ENCODE peak calls at places on chromosomes 5 and 9, in eight cellular contexts. One of them, this sample, is unnamed.

GRCh38 chr5:170297589-170298462 is at the start of gene LCP2:
- DNase-seq in kidney glomerular epithelial cell: no peak
- DNase-seq in NCI-H1417 treated with DMSO at 0.1 percent for 48 hours: no peak
- DNase-seq in H54: no peak
- DNase-seq in effector memory CD8-positive, alpha-beta T cell: no peak
- DNase-seq in stimulated activated naive CD4-positive, alpha-beta T cell: peak; percentile 23
- DNase-seq in hepatic stellate cell: no peak
- DNase-seq in head of caudate nucleus: no peak
- DNase-seq in this sample: no peak

GRCh38 chr5:154476343-154477213 is 1.4 kb downstream of the HAND1 start:
- DNase-seq in H54: no peak
- DNase-seq in kidney glomerular epithelial cell: no peak
- DNase-seq in hepatic stellate cell: no peak
- DNase-seq in effector memory CD8-positive, alpha-beta T cell: no peak
- DNase-seq in NCI-H1417 treated with DMSO at 0.1 percent for 48 hours: no peak
- DNase-seq in head of caudate nucleus: no peak
- DNase-seq in stimulated activated naive CD4-positive, alpha-beta T cell: no peak
- DNase-seq in this sample: no peak

GRCh38 chr9:134644715-134645606 is 3.4 kb downstream of the COL5A1 start:
- DNase-seq in kidney glomerular epithelial cell: peak; percentile 13
- DNase-seq in effector memory CD8-positive, alpha-beta T cell: no peak
- DNase-seq in H54: peak; percentile 93
- DNase-seq in head of caudate nucleus: no peak
- DNase-seq in hepatic stellate cell: peak; percentile 97
- DNase-seq in stimulated activated naive CD4-positive, alpha-beta T cell: no peak
- DNase-seq in NCI-H1417 treated with DMSO at 0.1 percent for 48 hours: no peak
- DNase-seq in this sample: peak; percentile 92

GRCh38 chr9:133671371-133671770 is 35.2 kb downstream of the DBH start:
- DNase-seq in head of caudate nucleus: no peak
- DNase-seq in NCI-H1417 treated with DMSO at 0.1 percent for 48 hours: no peak
- DNase-seq in stimulated activated naive CD4-positive, alpha-beta T cell: no peak
- DNase-seq in kidney glomerular epithelial cell: no peak
- DNase-seq in effector memory CD8-positive, alpha-beta T cell: no peak
- DNase-seq in hepatic stellate cell: no peak
- DNase-seq in H54: no peak
- DNase-seq in this sample: no peak

GRCh38 chr9:114174876-114175771 is 19.8 kb downstream of the COL27A1 start:
- DNase-seq in stimulated activated naive CD4-positive, alpha-beta T cell: no peak
- DNase-seq in kidney glomerular epithelial cell: no peak
- DNase-seq in hepatic stellate cell: no peak
- DNase-seq in H54: no peak
- DNase-seq in head of caudate nucleus: peak; percentile 59
- DNase-seq in NCI-H1417 treated with DMSO at 0.1 percent for 48 hours: no peak
- DNase-seq in effector memory CD8-positive, alpha-beta T cell: no peak
- DNase-seq in this sample: peak; percentile 70

GRCh38 chr9:79408200-79408599 is 163.6 kb upstream of the TLE4 start:
- DNase-seq in stimulated activated naive CD4-positive, alpha-beta T cell: no peak
- DNase-seq in H54: no peak
- DNase-seq in NCI-H1417 treated with DMSO at 0.1 percent for 48 hours: no peak
- DNase-seq in head of caudate nucleus: no peak
- DNase-seq in hepatic stellate cell: no peak
- DNase-seq in kidney glomerular epithelial cell: no peak
- DNase-seq in effector memory CD8-positive, alpha-beta T cell: no peak
- DNase-seq in this sample: peak; percentile 1

GRCh38 chr5:115419794-115420585 is 123.5 kb upstream of the CCDC112 start:
- DNase-seq in H54: peak; percentile 51
- DNase-seq in effector memory CD8-positive, alpha-beta T cell: no peak
- DNase-seq in NCI-H1417 treated with DMSO at 0.1 percent for 48 hours: no peak
- DNase-seq in head of caudate nucleus: no peak
- DNase-seq in kidney glomerular epithelial cell: peak; percentile 90
- DNase-seq in hepatic stellate cell: peak; percentile 64
- DNase-seq in stimulated activated naive CD4-positive, alpha-beta T cell: no peak
- DNase-seq in this sample: peak; percentile 46

GRCh38 chr5:1262381-1262780 is 32.5 kb downstream of the TERT start:
- DNase-seq in head of caudate nucleus: no peak
- DNase-seq in NCI-H1417 treated with DMSO at 0.1 percent for 48 hours: no peak
- DNase-seq in stimulated activated naive CD4-positive, alpha-beta T cell: no peak
- DNase-seq in effector memory CD8-positive, alpha-beta T cell: no peak
- DNase-seq in H54: no peak
- DNase-seq in kidney glomerular epithelial cell: no peak
- DNase-seq in hepatic stellate cell: no peak
- DNase-seq in this sample: no peak

GRCh38 chr5:158074992-158075769 is 216.2 kb upstream of the CLINT1 start:
- DNase-seq in NCI-H1417 treated with DMSO at 0.1 percent for 48 hours: peak; percentile 10
- DNase-seq in effector memory CD8-positive, alpha-beta T cell: peak; percentile 29
- DNase-seq in head of caudate nucleus: peak; percentile 57
- DNase-seq in stimulated activated naive CD4-positive, alpha-beta T cell: peak; percentile 9
- DNase-seq in H54: peak; percentile 23
- DNase-seq in hepatic stellate cell: peak; percentile 55
- DNase-seq in kidney glomerular epithelial cell: peak; percentile 66
- DNase-seq in this sample: peak; percentile 74

GRCh38 chr5:167837127-167837526 is 454.3 kb upstream of the WWC1 start:
- DNase-seq in kidney glomerular epithelial cell: no peak
- DNase-seq in head of caudate nucleus: no peak
- DNase-seq in stimulated activated naive CD4-positive, alpha-beta T cell: no peak
- DNase-seq in effector memory CD8-positive, alpha-beta T cell: no peak
- DNase-seq in hepatic stellate cell: no peak
- DNase-seq in H54: no peak
- DNase-seq in NCI-H1417 treated with DMSO at 0.1 percent for 48 hours: no peak
- DNase-seq in this sample: no peak

GRCh38 chr5:158802941-158803341 is 296.8 kb downstream of the EBF1 start:
- DNase-seq in H54: no peak
- DNase-seq in NCI-H1417 treated with DMSO at 0.1 percent for 48 hours: no peak
- DNase-seq in hepatic stellate cell: peak; percentile 1
- DNase-seq in kidney glomerular epithelial cell: no peak
- DNase-seq in stimulated activated naive CD4-positive, alpha-beta T cell: no peak
- DNase-seq in effector memory CD8-positive, alpha-beta T cell: no peak
- DNase-seq in head of caudate nucleus: no peak
- DNase-seq in this sample: no peak

GRCh38 chr5:173201636-173202265 is 33.3 kb downstream of the NKX2-5 start:
- DNase-seq in NCI-H1417 treated with DMSO at 0.1 percent for 48 hours: no peak
- DNase-seq in H54: peak; percentile 91
- DNase-seq in effector memory CD8-positive, alpha-beta T cell: no peak
- DNase-seq in head of caudate nucleus: no peak
- DNase-seq in stimulated activated naive CD4-positive, alpha-beta T cell: no peak
- DNase-seq in hepatic stellate cell: peak; percentile 82
- DNase-seq in kidney glomerular epithelial cell: peak; percentile 73
- DNase-seq in this sample: peak; percentile 49

GRCh38 chr9:113650207-113651131 is 186.9 kb downstream of the RGS3 start:
- DNase-seq in H54: peak; percentile 74
- DNase-seq in stimulated activated naive CD4-positive, alpha-beta T cell: no peak
- DNase-seq in kidney glomerular epithelial cell: peak; percentile 93
- DNase-seq in head of caudate nucleus: no peak
- DNase-seq in effector memory CD8-positive, alpha-beta T cell: no peak
- DNase-seq in hepatic stellate cell: peak; percentile 66
- DNase-seq in NCI-H1417 treated with DMSO at 0.1 percent for 48 hours: no peak
- DNase-seq in this sample: peak; percentile 14

GRCh38 chr9:136837146-136837855 is 5.0 kb upstream of the AJM1 start:
- DNase-seq in kidney glomerular epithelial cell: no peak
- DNase-seq in NCI-H1417 treated with DMSO at 0.1 percent for 48 hours: no peak
- DNase-seq in stimulated activated naive CD4-positive, alpha-beta T cell: no peak
- DNase-seq in effector memory CD8-positive, alpha-beta T cell: no peak
- DNase-seq in H54: no peak
- DNase-seq in head of caudate nucleus: no peak
- DNase-seq in hepatic stellate cell: no peak
- DNase-seq in this sample: no peak

GRCh38 chr9:16268037-16269010 is 602.1 kb downstream of the BNC2 start:
- DNase-seq in NCI-H1417 treated with DMSO at 0.1 percent for 48 hours: no peak
- DNase-seq in head of caudate nucleus: no peak
- DNase-seq in H54: no peak
- DNase-seq in stimulated activated naive CD4-positive, alpha-beta T cell: no peak
- DNase-seq in hepatic stellate cell: no peak
- DNase-seq in kidney glomerular epithelial cell: no peak
- DNase-seq in effector memory CD8-positive, alpha-beta T cell: no peak
- DNase-seq in this sample: no peak

GRCh38 chr5:127227881-127228280 is 62.7 kb upstream of the MEGF10 start:
- DNase-seq in head of caudate nucleus: no peak
- DNase-seq in NCI-H1417 treated with DMSO at 0.1 percent for 48 hours: no peak
- DNase-seq in H54: no peak
- DNase-seq in stimulated activated naive CD4-positive, alpha-beta T cell: no peak
- DNase-seq in effector memory CD8-positive, alpha-beta T cell: no peak
- DNase-seq in hepatic stellate cell: no peak
- DNase-seq in kidney glomerular epithelial cell: no peak
- DNase-seq in this sample: no peak

GRCh38 chr5:177520271-177520670 is 3.5 kb upstream of the DDX41 start:
- DNase-seq in effector memory CD8-positive, alpha-beta T cell: no peak
- DNase-seq in kidney glomerular epithelial cell: no peak
- DNase-seq in hepatic stellate cell: no peak
- DNase-seq in head of caudate nucleus: no peak
- DNase-seq in H54: no peak
- DNase-seq in stimulated activated naive CD4-positive, alpha-beta T cell: no peak
- DNase-seq in NCI-H1417 treated with DMSO at 0.1 percent for 48 hours: no peak
- DNase-seq in this sample: no peak

GRCh38 chr5:74670377-74671038 is 14.5 kb upstream of the HEXB start:
- DNase-seq in head of caudate nucleus: no peak
- DNase-seq in stimulated activated naive CD4-positive, alpha-beta T cell: no peak
- DNase-seq in hepatic stellate cell: no peak
- DNase-seq in NCI-H1417 treated with DMSO at 0.1 percent for 48 hours: no peak
- DNase-seq in H54: no peak
- DNase-seq in effector memory CD8-positive, alpha-beta T cell: no peak
- DNase-seq in kidney glomerular epithelial cell: no peak
- DNase-seq in this sample: no peak

GRCh38 chr9:34272146-34272545 is 56.9 kb downstream of the KIF24 start:
- DNase-seq in hepatic stellate cell: no peak
- DNase-seq in stimulated activated naive CD4-positive, alpha-beta T cell: no peak
- DNase-seq in head of caudate nucleus: no peak
- DNase-seq in effector memory CD8-positive, alpha-beta T cell: no peak
- DNase-seq in kidney glomerular epithelial cell: no peak
- DNase-seq in NCI-H1417 treated with DMSO at 0.1 percent for 48 hours: no peak
- DNase-seq in H54: no peak
- DNase-seq in this sample: no peak

This sample was measured in amniotic stem cell.